ENCODE peak calls at places on chromosomes 16 and 17, in six cellular contexts. V, O, F, D, E and U are unnamed samples.

GRCh38 chr17:56009795-56010715 is 143.2 kb upstream of the ANKFN1 start:
- DNase-seq in F (no peak), D (no peak), V (no peak), O (no peak), E (no peak), U (no peak)

GRCh38 chr17:2174471-2175293 is 119.8 kb downstream of the HIC1 start:
- DNase-seq in D (no peak), V (peak; percentile 79), F (no peak), O (peak; percentile 80), E (peak; percentile 83), U (peak; percentile 69)

GRCh38 chr16:17160285-17160854 is 310.4 kb downstream of the XYLT1 start:
- DNase-seq in O (no peak), E (peak; percentile 7), D (no peak), V (no peak), F (no peak), U (no peak)

GRCh38 chr17:48550313-48551205 is 5.7 kb upstream of the HOXB2 start:
- DNase-seq in F (no peak), E (no peak), V (no peak), D (no peak), O (no peak), U (no peak)

GRCh38 chr16:82980810-82981209 is 354.0 kb downstream of the CDH13 start:
- DNase-seq in D (no peak), O (no peak), E (no peak), F (no peak), V (no peak), U (no peak)

GRCh38 chr16:73231969-73232554 is 184.1 kb upstream of the ZFHX3 start:
- DNase-seq in E (no peak), V (no peak), D (no peak), F (no peak), O (no peak), U (peak; percentile 48)

GRCh38 chr17:37098910-37099664 is 150.3 kb downstream of the AATF start:
- DNase-seq in E (peak; percentile 10), V (no peak), O (no peak), F (no peak), D (no peak), U (no peak)

GRCh38 chr16:84751947-84752346 is 52.1 kb downstream of the USP10 start:
- DNase-seq in V (no peak), E (peak; percentile 42), F (no peak), O (no peak), D (no peak), U (no peak)

GRCh38 chr17:50861334-50861676 is 4.8 kb downstream of the TOB1 start:
- DNase-seq in O (no peak), E (no peak), V (no peak), D (no peak), F (no peak), U (no peak)

GRCh38 chr17:81000089-81000630 is 8.5 kb downstream of the CHMP6 start:
- DNase-seq in D (no peak), F (no peak), E (no peak), V (no peak), O (no peak), U (peak; percentile 43)

GRCh38 chr16:49484454-49484853 is 110.8 kb downstream of the C16orf78 start:
- DNase-seq in F (peak; percentile 81), O (peak; percentile 85), V (peak; percentile 84), E (peak; percentile 36), D (no peak), U (peak; percentile 81)

GRCh38 chr17:28384281-28385036 is 13.0 kb downstream of the SARM1 start:
- DNase-seq in D (peak; percentile 62), O (no peak), V (peak; percentile 82), E (peak; percentile 67), F (no peak), U (peak; percentile 88)

GRCh38 chr17:13353590-13353989 is 248.1 kb downstream of the HS3ST3A1 start:
- DNase-seq in V (no peak), D (no peak), O (no peak), E (peak; percentile 80), F (no peak), U (no peak)

GRCh38 chr16:85091522-85091910 is 20.8 kb downstream of the CIBAR2 start:
- DNase-seq in F (no peak), E (no peak), D (no peak), V (no peak), O (no peak), U (no peak)

GRCh38 chr17:60496051-60496450 is 30.0 kb downstream of the APPBP2 start:
- DNase-seq in V (no peak), F (no peak), D (no peak), O (no peak), E (peak; percentile 4), U (no peak)

GRCh38 chr16:30028438-30029093 is 2.5 kb downstream of the TLCD3B start:
- DNase-seq in D (peak; percentile 51), O (no peak), E (peak; percentile 33), F (no peak), V (no peak), U (no peak)

GRCh38 chr16:66486773-66487579 is 59.9 kb downstream of the BEAN1 start:
- DNase-seq in E (peak; percentile 88), O (no peak), F (no peak), V (no peak), D (peak; percentile 92), U (no peak)

GRCh38 chr17:81708739-81709185 is 3.3 kb upstream of the SLC25A10 start:
- DNase-seq in F (no peak), D (no peak), O (no peak), V (no peak), E (no peak), U (no peak)

GRCh38 chr16:28981517-28981916 is 3.3 kb upstream of the LAT start:
- DNase-seq in E (peak; percentile 11), O (no peak), V (no peak), F (peak; percentile 39), D (no peak), U (peak; percentile 40)

GRCh38 chr17:39652635-39653315 is 12.4 kb upstream of the TCAP start:
- DNase-seq in V (no peak), F (no peak), O (no peak), D (no peak), E (no peak), U (no peak)

GRCh38 chr16:2420035-2420434 is 9.2 kb upstream of the CCNF start:
- DNase-seq in F (no peak), V (no peak), O (no peak), E (peak; percentile 22), D (no peak), U (no peak)

GRCh38 chr16:86975445-86975844 is 341.7 kb downstream of the C16orf95 start:
- DNase-seq in D (no peak), F (peak; percentile 33), O (no peak), E (peak; percentile 66), V (no peak), U (no peak)

GRCh38 chr17:76232342-76232741 is 8.0 kb downstream of the RNF157 start:
- DNase-seq in F (no peak), D (no peak), V (no peak), E (peak; percentile 95), O (no peak), U (no peak)

GRCh38 chr16:65059421-65059980 is 62.4 kb downstream of the CDH11 start:
- DNase-seq in D (no peak), E (no peak), O (no peak), F (no peak), V (no peak), U (no peak)

GRCh38 chr17:10058924-10059683 is 139.3 kb downstream of the GAS7 start:
- DNase-seq in E (no peak), O (no peak), V (no peak), F (no peak), D (no peak), U (no peak)

GRCh38 chr16:74034862-74035261 is 261.8 kb upstream of the PSMD7 start:
- DNase-seq in V (no peak), O (no peak), E (peak; percentile 51), F (peak; percentile 5), D (no peak), U (no peak)

GRCh38 chr17:48791128-48792032 is 25.6 kb downstream of the TTLL6 start:
- DNase-seq in O (peak; percentile 27), E (peak; percentile 88), F (peak; percentile 21), D (peak; percentile 70), V (peak; percentile 53), U (peak; percentile 82)

GRCh38 chr17:63537001-63537400 is 13.3 kb upstream of the DCAF7 start:
- DNase-seq in O (no peak), F (no peak), V (no peak), D (no peak), E (no peak), U (no peak)

GRCh38 chr17:36095992-36096391 is 6.0 kb upstream of the CCL3 start:
- DNase-seq in F (no peak), D (no peak), V (no peak), E (no peak), O (no peak), U (no peak)

GRCh38 chr17:43019418-43019817 is 2.8 kb downstream of the VAT1 start:
- DNase-seq in D (no peak), F (no peak), E (peak; percentile 65), V (no peak), O (peak; percentile 47), U (no peak)
- H3K4me3 ChIP-seq in D (no peak overlapping the region), F (no peak overlapping the region), E (peak overlapping the region; percentile 99), V (no peak overlapping the region), O (no peak overlapping the region), U (no peak overlapping the region)

DNA sequence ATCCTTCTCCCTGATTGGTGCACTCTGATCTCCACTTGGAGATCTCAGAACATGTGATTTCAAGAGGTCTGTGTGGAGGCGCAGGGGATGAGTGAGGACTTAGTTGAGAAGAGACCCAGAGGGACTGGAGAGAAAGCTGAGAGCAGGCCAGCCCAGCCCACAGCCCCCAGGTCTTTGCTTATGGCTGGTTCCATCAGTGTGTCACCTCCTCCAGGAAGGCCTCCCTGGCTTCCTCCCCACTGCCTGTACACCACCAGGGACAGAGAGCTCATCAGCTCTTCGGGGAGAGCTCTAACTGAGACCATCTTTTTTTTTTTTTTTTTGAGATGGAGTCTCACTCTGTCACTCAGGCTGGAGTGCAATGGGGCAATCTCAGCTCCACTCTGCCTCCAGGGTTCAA is 3.4 kb downstream of the P2RX1 start:
- DNase-seq in F (no peak), D (no peak), V (no peak), O (no peak), E (no peak), U (no peak)
- H3K4me1 ChIP-seq in F (peaks cover 58% of the 10 kb centered on the region), D (no peaks in the 10 kb centered on the region), V (no peaks in the 10 kb centered on the region), O (peaks cover 12% of the 10 kb centered on the region), E (no peaks in the 10 kb centered on the region), U (peaks cover 21% of the 10 kb centered on the region)

DNA sequence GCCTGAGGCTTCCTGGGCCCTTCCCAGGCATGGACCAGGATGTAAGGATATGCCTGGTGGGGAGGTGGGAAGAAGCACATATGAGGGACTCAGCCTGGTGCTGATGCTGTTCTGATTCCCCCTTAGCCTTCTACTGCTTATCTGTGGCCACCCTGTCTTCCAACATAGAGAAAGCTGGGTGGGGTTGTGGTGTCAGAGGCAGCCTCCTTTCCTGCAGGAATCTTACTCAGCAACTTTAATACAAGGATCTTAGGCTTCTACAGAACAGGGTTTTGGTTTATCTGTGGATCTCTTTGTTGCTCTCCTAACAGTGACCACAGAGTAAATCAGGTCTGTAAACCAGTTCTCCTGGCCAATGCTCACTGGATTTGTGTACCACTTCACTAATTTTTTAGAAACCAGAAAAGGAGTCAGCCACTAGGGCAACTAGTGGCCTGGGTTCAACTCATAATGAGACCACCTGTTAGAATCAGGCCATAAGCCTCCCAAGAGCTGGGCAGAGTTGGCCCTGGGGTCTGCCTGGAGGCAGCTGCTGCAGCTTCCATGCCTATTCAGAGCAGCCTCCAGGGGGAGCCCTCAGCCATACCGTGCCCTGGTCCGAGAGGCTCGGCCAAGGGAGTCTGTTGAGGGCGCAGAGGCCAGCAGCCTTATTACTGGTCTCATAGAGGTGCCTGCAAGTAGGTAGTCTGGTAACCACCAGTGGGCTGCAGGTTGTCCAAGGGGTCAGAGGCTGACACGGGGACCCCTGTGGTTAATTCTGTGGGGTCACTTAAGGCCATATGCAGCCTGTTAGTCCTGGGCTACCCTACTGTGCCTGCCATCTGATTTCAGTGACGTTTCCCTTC is 7.1 kb downstream of the HAS3 start:
- DNase-seq in V (peak; percentile 75), F (peak; percentile 70), E (peak; percentile 59), O (no peak), D (peak; percentile 39), U (peak; percentile 73)
- H3K36me3 ChIP-seq in V (no peaks in the 10 kb centered on the region), F (peaks cover 27% of the 10 kb centered on the region), E (no peaks in the 10 kb centered on the region), O (no peaks in the 10 kb centered on the region), D (no peaks in the 10 kb centered on the region), U (no peaks in the 10 kb centered on the region)

GRCh38 chr16:78742501-78743283 is 643.2 kb downstream of the WWOX start:
- DNase-seq in F (peak; percentile 13), D (peak; percentile 21), O (no peak), V (peak; percentile 37), E (no peak), U (peak; percentile 63)
- H3K4me3 ChIP-seq in F (no peak overlapping the region), D (no peak overlapping the region), O (no peak overlapping the region), V (no peak overlapping the region), E (no peak overlapping the region), U (no peak overlapping the region)